ENCODE peak calls at places on chromosomes 5 and 9, in nine cellular contexts. Z, H, Q, K, V, I, D, N and J are unnamed samples.

GRCh38 chr9:124869466-124869985 is 7.6 kb downstream of the ARPC5L start:
- DNase-seq in Z (no peak), H (peak; percentile 64), Q (no peak), K (no peak), V (peak; percentile 43), I (no peak), D (peak; percentile 88), N (no peak), J (no peak)

GRCh38 chr5:11174601-11175000 is 413.6 kb upstream of the DAP start:
- DNase-seq in Z (no peak), H (no peak), Q (no peak), K (no peak), V (no peak), I (no peak), D (no peak), N (no peak), J (no peak)

GRCh38 chr5:4370218-4370617 is 769.9 kb upstream of the ADAMTS16 start:
- DNase-seq in Z (no peak), H (no peak), Q (no peak), K (no peak), V (no peak), I (no peak), D (no peak), N (no peak), J (no peak)

GRCh38 chr5:174045470-174046025 is at the start of gene NSG2:
- DNase-seq in Z (no peak), H (peak; percentile 97), Q (peak; percentile 84), K (peak; percentile 75), V (peak; percentile 81), I (peak; percentile 86), D (peak; percentile 75), N (peak; percentile 46), J (peak; percentile 44)

GRCh38 chr9:22114956-22115355 is 105.9 kb upstream of the CDKN2B start:
- DNase-seq in Z (no peak), H (no peak), Q (no peak), K (peak; percentile 70), V (no peak), I (no peak), D (no peak), N (no peak), J (no peak)

GRCh38 chr9:33374634-33375237 is 27.6 kb downstream of the AQP7 start:
- DNase-seq in Z (no peak), H (peak; percentile 91), Q (peak; percentile 77), K (peak; percentile 74), V (peak; percentile 79), I (peak; percentile 73), D (no peak), N (peak; percentile 70), J (peak; percentile 81)

GRCh38 chr5:114744406-114744805 is 382.5 kb downstream of the KCNN2 start:
- DNase-seq in Z (no peak), H (no peak), Q (no peak), K (no peak), V (no peak), I (no peak), D (no peak), N (no peak), J (no peak)

GRCh38 chr9:33638516-33638915 is 114.5 kb downstream of the ANKRD18B start:
- DNase-seq in Z (no peak), H (no peak), Q (no peak), K (no peak), V (no peak), I (no peak), D (no peak), N (no peak), J (no peak)

GRCh38 chr5:68239485-68239884 is 23.9 kb downstream of the PIK3R1 start:
- DNase-seq in Z (no peak), H (peak; percentile 71), Q (peak; percentile 81), K (peak; percentile 90), V (peak; percentile 63), I (peak; percentile 72), D (no peak), N (peak; percentile 72), J (peak; percentile 87)

GRCh38 chr5:95668216-95668615 is 14.6 kb downstream of the SPATA9 start:
- DNase-seq in Z (no peak), H (no peak), Q (no peak), K (peak; percentile 54), V (no peak), I (no peak), D (no peak), N (no peak), J (no peak)

GRCh38 chr9:134630861-134631260 is 10.7 kb upstream of the COL5A1 start:
- DNase-seq in Z (no peak), H (no peak), Q (peak; percentile 13), K (no peak), V (no peak), I (no peak), D (peak; percentile 40), N (peak; percentile 1), J (no peak)

GRCh38 chr5:159183247-159183646 is 26.1 kb downstream of the RNF145 start:
- DNase-seq in Z (no peak), H (no peak), Q (no peak), K (no peak), V (no peak), I (no peak), D (no peak), N (no peak), J (no peak)

GRCh38 chr9:77714077-77714549 is 66.0 kb upstream of the GNA14 start:
- DNase-seq in Z (no peak), H (peak; percentile 14), Q (no peak), K (peak; percentile 38), V (no peak), I (no peak), D (no peak), N (no peak), J (no peak)

GRCh38 chr9:108125541-108125940 is 636.0 kb upstream of the KLF4 start:
- DNase-seq in Z (no peak), H (no peak), Q (no peak), K (no peak), V (no peak), I (no peak), D (no peak), N (no peak), J (no peak)

GRCh38 chr9:32590898-32591297 is 17.9 kb upstream of the NDUFB6 start:
- DNase-seq in Z (no peak), H (no peak), Q (no peak), K (no peak), V (no peak), I (no peak), D (no peak), N (no peak), J (no peak)

GRCh38 chr5:169063269-169063919 is 237.5 kb downstream of the SLIT3 start:
- DNase-seq in Z (no peak), H (no peak), Q (no peak), K (no peak), V (no peak), I (no peak), D (no peak), N (no peak), J (no peak)

GRCh38 chr9:113603773-113604172 is 140.2 kb downstream of the RGS3 start:
- DNase-seq in Z (no peak), H (no peak), Q (no peak), K (no peak), V (no peak), I (no peak), D (no peak), N (no peak), J (no peak)

GRCh38 chr9:134503301-134504105 is 138.1 kb upstream of the COL5A1 start:
- DNase-seq in Z (no peak), H (no peak), Q (no peak), K (no peak), V (no peak), I (peak; percentile 48), D (no peak), N (no peak), J (no peak)

DNA sequence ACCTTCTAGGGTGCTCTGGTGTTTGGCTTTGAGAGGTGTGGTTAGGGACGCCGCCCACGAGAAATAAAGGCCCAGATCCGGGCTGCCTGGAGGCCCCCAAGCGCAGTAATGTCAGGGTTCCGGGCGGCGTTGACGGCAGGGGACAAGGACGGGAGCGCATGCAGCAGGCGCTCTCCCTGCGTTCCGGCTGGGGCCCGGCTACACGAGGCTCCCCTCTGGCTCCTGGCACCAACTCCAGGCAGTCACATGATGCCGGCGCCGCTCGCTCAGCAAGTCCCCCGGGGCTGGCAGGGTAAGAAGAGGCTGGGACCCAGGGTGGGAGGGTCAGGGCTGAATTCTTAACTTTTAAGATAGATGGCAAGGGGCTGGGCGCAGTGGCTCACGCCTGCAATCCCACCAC is 28.1 kb downstream of the UBTD2 start:
- DNase-seq in Z (no peak), H (no peak), Q (no peak), K (no peak), V (no peak), I (no peak), D (peak; percentile 74), N (no peak), J (no peak)
- H3K9me3 ChIP-seq in Z (no peaks in the 10 kb centered on the region), H (peaks cover 19% of the 10 kb centered on the region), Q (no peaks in the 10 kb centered on the region), K (peaks cover 6% of the 10 kb centered on the region), V (peaks cover 22% of the 10 kb centered on the region), I (no peaks in the 10 kb centered on the region), D (peaks cover 6% of the 10 kb centered on the region), N (no peaks in the 10 kb centered on the region), J (peaks cover 13% of the 10 kb centered on the region)

GRCh38 chr5:31664566-31664965 is 25.6 kb downstream of the PDZD2 start:
- DNase-seq in Z (no peak), H (no peak), Q (no peak), K (peak; percentile 3), V (no peak), I (no peak), D (no peak), N (no peak), J (no peak)
- H3K4me3 ChIP-seq in Z (no peak overlapping the region), H (no peak overlapping the region), Q (no peak overlapping the region), K (no peak overlapping the region), V (no peak overlapping the region), I (no peak overlapping the region), D (no peak overlapping the region), N (no peak overlapping the region), J (no peak overlapping the region)

GRCh38 chr5:178899289-178899688 is 3.6 kb downstream of the ZFP2 start:
- DNase-seq in Z (no peak), H (no peak), Q (no peak), K (no peak), V (no peak), I (no peak), D (no peak), N (no peak), J (no peak)
- H3K9me3 ChIP-seq in Z (no peaks in the 10 kb centered on the region), H (peaks cover 20% of the 10 kb centered on the region), Q (no peaks in the 10 kb centered on the region), K (peaks cover 8% of the 10 kb centered on the region), V (peaks cover 26% of the 10 kb centered on the region), I (peaks cover 17% of the 10 kb centered on the region), D (peaks cover 33% of the 10 kb centered on the region), N (no peaks in the 10 kb centered on the region), J (no peaks in the 10 kb centered on the region)

GRCh38 chr5:77637170-77638074 is 1.1 kb downstream of the OTP start:
- DNase-seq in Z (no peak), H (no peak), Q (no peak), K (no peak), V (no peak), I (no peak), D (no peak), N (no peak), J (no peak)

GRCh38 chr5:77636423-77637169 is 1.9 kb downstream of the OTP start:
- DNase-seq in Z (no peak), H (no peak), Q (no peak), K (no peak), V (no peak), I (no peak), D (no peak), N (no peak), J (no peak)

GRCh38 chr5:77639624-77640023 is 1.1 kb upstream of the OTP start:
- DNase-seq in Z (no peak), H (no peak), Q (no peak), K (no peak), V (no peak), I (no peak), D (no peak), N (no peak), J (no peak)

GRCh38 chr5:77638763-77639451 is 394 bp upstream of the OTP start:
- DNase-seq in Z (no peak), H (peak; percentile 52), Q (no peak), K (no peak), V (no peak), I (no peak), D (no peak), N (no peak), J (no peak)

GRCh38 chr5:77638204-77638762 is at the start of gene OTP:
- DNase-seq in Z (no peak), H (no peak), Q (no peak), K (no peak), V (no peak), I (no peak), D (no peak), N (no peak), J (no peak)
- H3K4me3 ChIP-seq in Z (peak within 1 kb of the TSS; percentile 14), H (no peak within 1 kb of the TSS), Q (no peak within 1 kb of the TSS), K (no peak within 1 kb of the TSS), V (no peak within 1 kb of the TSS), I (no peak within 1 kb of the TSS), D (no peak within 1 kb of the TSS), N (no peak within 1 kb of the TSS), J (peak within 1 kb of the TSS; percentile 4)